ENCODE peak calls at places on chromosomes 3 and 15, in eight cellular contexts. Y, I, A, V, H, M, F and P are unnamed samples.

GRCh38 chr3:133955892-133956291 is 60.2 kb upstream of the RAB6B start:
- DNase-seq in Y (no peak), I (no peak), A (no peak), V (no peak), H (no peak), M (no peak), F (no peak), P (no peak)

GRCh38 chr15:85956515-85957275 is 123.0 kb upstream of the AGBL1 start:
- DNase-seq in Y (no peak), I (no peak), A (no peak), V (peak), H (no peak), M (no peak), F (no peak), P (no peak)

GRCh38 chr3:16587047-16587702 is 18.0 kb downstream of the DAZL start:
- DNase-seq in Y (no peak), I (no peak), A (no peak), V (peak), H (no peak), M (no peak), F (no peak), P (no peak)

GRCh38 chr15:65805019-65805738 is 13.1 kb upstream of the DENND4A start:
- DNase-seq in Y (no peak), I (no peak), A (peak), V (no peak), H (no peak), M (no peak), F (no peak), P (no peak)

GRCh38 chr3:105867690-105868449 is 942 bp downstream of the CBLB start:
- DNase-seq in Y (no peak), I (peak), A (peak), V (no peak), H (no peak), M (no peak), F (no peak), P (no peak)

GRCh38 chr3:47716656-47717055 is 65.0 kb downstream of the SMARCC1 start:
- DNase-seq in Y (no peak), I (no peak), A (peak), V (no peak), H (no peak), M (no peak), F (no peak), P (no peak)

GRCh38 chr3:142285057-142285666 is 59.8 kb upstream of the GK5 start:
- DNase-seq in Y (no peak), I (no peak), A (no peak), V (no peak), H (no peak), M (no peak), F (no peak), P (no peak)

GRCh38 chr3:124993462-124993861 is 58.9 kb upstream of the MUC13 start:
- DNase-seq in Y (no peak), I (no peak), A (peak), V (no peak), H (no peak), M (peak), F (peak), P (peak)

GRCh38 chr15:71278989-71279756 is 163.9 kb downstream of the THSD4 start:
- DNase-seq in Y (peak), I (peak), A (peak), V (peak), H (no peak), M (no peak), F (peak), P (no peak)

GRCh38 chr15:78533331-78533730 is 6.9 kb upstream of the PSMA4 start:
- DNase-seq in Y (no peak), I (no peak), A (no peak), V (no peak), H (no peak), M (no peak), F (no peak), P (no peak)

GRCh38 chr15:66114863-66115425 is 138.6 kb downstream of the MEGF11 start:
- DNase-seq in Y (no peak), I (peak), A (no peak), V (no peak), H (no peak), M (no peak), F (no peak), P (no peak)

GRCh38 chr3:99805160-99805559 is 12.5 kb upstream of the CMSS1 start:
- DNase-seq in Y (no peak), I (no peak), A (no peak), V (no peak), H (no peak), M (no peak), F (no peak), P (no peak)

GRCh38 chr3:30044515-30044914 is 561.9 kb upstream of the TGFBR2 start:
- DNase-seq in Y (no peak), I (no peak), A (no peak), V (no peak), H (no peak), M (no peak), F (no peak), P (no peak)

GRCh38 chr3:43932921-43933320 is 242.2 kb downstream of the ABHD5 start:
- DNase-seq in Y (no peak), I (no peak), A (peak), V (no peak), H (no peak), M (no peak), F (no peak), P (no peak)

GRCh38 chr3:116153174-116153573 is 292.1 kb downstream of the LSAMP start:
- DNase-seq in Y (no peak), I (no peak), A (peak), V (peak), H (no peak), M (no peak), F (no peak), P (no peak)

GRCh38 chr15:33008284-33009011 is 186.1 kb downstream of the FMN1 start:
- DNase-seq in Y (no peak), I (no peak), A (peak), V (peak), H (no peak), M (no peak), F (no peak), P (no peak)

GRCh38 chr3:182869059-182869458 is 75.8 kb downstream of the ATP11B start:
- DNase-seq in Y (no peak), I (no peak), A (no peak), V (no peak), H (no peak), M (no peak), F (no peak), P (no peak)

GRCh38 chr3:48614044-48614443 is 4.6 kb upstream of the UQCRC1 start:
- DNase-seq in Y (no peak), I (peak), A (peak), V (peak), H (no peak), M (no peak), F (no peak), P (no peak)

GRCh38 chr15:56042982-56043980 is 49.9 kb upstream of the NEDD4 start:
- DNase-seq in Y (no peak), I (no peak), A (no peak), V (no peak), H (no peak), M (no peak), F (no peak), P (no peak)

GRCh38 chr3:52055537-52056351 is 627 bp downstream of the DUSP7 start:
- DNase-seq in Y (peak), I (peak), A (peak), V (peak), H (peak), M (peak), F (peak), P (peak)

GRCh38 chr3:53161820-53162671 is 1.0 kb downstream of the PRKCD start:
- DNase-seq in Y (no peak), I (peak), A (peak), V (peak), H (peak), M (peak), F (peak), P (peak)

GRCh38 chr15:77856718-77857346 is 220.7 kb downstream of the TBC1D2B start:
- DNase-seq in Y (no peak), I (peak), A (no peak), V (no peak), H (no peak), M (peak), F (no peak), P (no peak)

GRCh38 chr3:36992806-36993325 is at the start of gene EPM2AIP1:
- DNase-seq in Y (no peak), I (peak), A (no peak), V (no peak), H (peak), M (peak), F (no peak), P (no peak)

GRCh38 chr3:133662256-133662773 is 574 bp upstream of the TOPBP1 start:
- DNase-seq in Y (peak), I (peak), A (peak), V (peak), H (peak), M (no peak), F (no peak), P (no peak)

GRCh38 chr15:40038654-40039543 is at the start of gene SRP14:
- DNase-seq in Y (peak), I (peak), A (peak), V (peak), H (peak), M (peak), F (peak), P (peak)
- TF ChIP-seq CTCF in Y (no peak), I (peak), A (no peak), V (no peak), H (no peak), M (no peak), F (peak), P (peak)

GRCh38 chr3:9681011-9681722 is 22.5 kb upstream of the CPNE9 start:
- DNase-seq in Y (no peak), I (no peak), A (no peak), V (no peak), H (no peak), M (no peak), F (no peak), P (no peak)
- TF ChIP-seq CTCF in Y (no peak), I (no peak), A (no peak), V (no peak), H (no peak), M (no peak), F (no peak), P (no peak)

GRCh38 chr15:57972801-57973311 is 92.7 kb downstream of the ALDH1A2 start:
- DNase-seq in Y (no peak), I (no peak), A (no peak), V (no peak), H (no peak), M (no peak), F (no peak), P (no peak)

GRCh38 chr15:57973534-57973933 is 92.0 kb downstream of the ALDH1A2 start:
- DNase-seq in Y (no peak), I (no peak), A (no peak), V (no peak), H (no peak), M (no peak), F (no peak), P (no peak)

GRCh38 chr15:57969355-57969754 is 96.2 kb downstream of the ALDH1A2 start:
- DNase-seq in Y (peak), I (peak), A (peak), V (no peak), H (peak), M (no peak), F (no peak), P (no peak)
- TF ChIP-seq CTCF in Y (no peak), I (peak), A (peak), V (no peak), H (peak), M (no peak), F (no peak), P (peak)

GRCh38 chr15:54481819-54482218 is 503.6 kb downstream of the UNC13C start:
- DNase-seq in Y (no peak), I (no peak), A (no peak), V (no peak), H (no peak), M (peak), F (no peak), P (no peak)

GRCh38 chr15:54482251-54482650 is 504.0 kb downstream of the UNC13C start:
- DNase-seq in Y (no peak), I (no peak), A (no peak), V (no peak), H (no peak), M (no peak), F (no peak), P (no peak)
- TF ChIP-seq CTCF in Y (no peak), I (no peak), A (no peak), V (no peak), H (no peak), M (no peak), F (no peak), P (no peak)

GRCh38 chr15:99365232-99365631 is 114.0 kb downstream of the LRRC28 start:
- DNase-seq in Y (no peak), I (no peak), A (no peak), V (no peak), H (no peak), M (no peak), F (no peak), P (no peak)

GRCh38 chr15:99366013-99366412 is 114.7 kb downstream of the LRRC28 start:
- DNase-seq in Y (no peak), I (no peak), A (no peak), V (no peak), H (no peak), M (no peak), F (no peak), P (no peak)

GRCh38 chr15:99359760-99360159 is 108.5 kb downstream of the LRRC28 start:
- DNase-seq in Y (no peak), I (no peak), A (no peak), V (no peak), H (no peak), M (no peak), F (no peak), P (no peak)

GRCh38 chr15:99361541-99362185 is 110.4 kb downstream of the LRRC28 start:
- DNase-seq in Y (no peak), I (peak), A (no peak), V (peak), H (no peak), M (no peak), F (no peak), P (no peak)
- TF ChIP-seq CTCF in Y (peak), I (peak), A (peak), V (peak), H (peak), M (peak), F (no peak), P (peak)

GRCh38 chr3:128489860-128490649 is 2.9 kb downstream of the GATA2 start:
- DNase-seq in Y (peak), I (peak), A (peak), V (no peak), H (peak), M (no peak), F (no peak), P (no peak)
- TF ChIP-seq CTCF in Y (no peak), I (no peak), A (peak), V (no peak), H (no peak), M (no peak), F (no peak), P (no peak)